ENCODE peak calls at places on chromosomes 2 and 18, in nine cellular contexts. U is Karpas-422, Q is GM04504, X is Peyer's patch, N is GM04503, L is HTR-8/SVneo, T is heart right ventricle, V is mammary epithelial cell, D is chondrocyte. P is an unnamed sample.

GRCh38 chr18:12552884-12553242 is 105.0 kb downstream of the SPIRE1 start:
- DNase-seq in Q (no peak), U (no peak), X (no peak), T (no peak), N (no peak), L (no peak), D (no peak), V (peak), P (peak)

GRCh38 chr18:38033282-38033681 is 467.7 kb upstream of the CELF4 start:
- DNase-seq in V (peak), X (no peak), T (no peak), L (no peak), U (no peak), N (no peak), D (no peak), Q (no peak), P (peak)

GRCh38 chr2:27250652-27251379 is 12.0 kb downstream of the SLC30A3 start:
- DNase-seq in U (no peak), Q (no peak), T (no peak), V (no peak), N (no peak), X (no peak), D (peak), L (no peak), P (no peak)

GRCh38 chr18:49022311-49023280 is 71.8 kb upstream of the SMAD7 start:
- DNase-seq in D (peak), N (no peak), U (no peak), L (no peak), V (no peak), X (no peak), T (no peak), Q (no peak), P (no peak)

GRCh38 chr18:48946329-48946835 is 4.4 kb downstream of the SMAD7 start:
- DNase-seq in Q (peak), U (no peak), V (peak), N (no peak), D (no peak), X (no peak), L (no peak), T (no peak), P (peak)

GRCh38 chr2:35830833-35831232 is 524.7 kb upstream of the CRIM1 start:
- DNase-seq in V (no peak), X (no peak), L (no peak), D (no peak), Q (no peak), U (no peak), N (no peak), T (no peak), P (peak)

GRCh38 chr2:181781082-181781786 is 100.9 kb upstream of the NEUROD1 start:
- DNase-seq in T (no peak), Q (no peak), U (peak), X (peak), L (no peak), N (no peak), V (no peak), D (no peak), P (no peak)

GRCh38 chr18:7479756-7480155 is 87.4 kb upstream of the PTPRM start:
- DNase-seq in V (no peak), N (no peak), L (no peak), X (no peak), D (no peak), T (no peak), Q (no peak), U (no peak), P (peak)

GRCh38 chr2:110865188-110865587 is 132.8 kb downstream of the ACOXL start:
- DNase-seq in X (peak), V (no peak), T (no peak), U (no peak), D (no peak), L (no peak), Q (no peak), N (no peak), P (no peak)

GRCh38 chr2:102137138-102137537 is 5.4 kb upstream of the IL1R1 start:
- DNase-seq in V (peak), X (no peak), T (no peak), L (no peak), U (no peak), D (no peak), N (no peak), Q (no peak), P (peak)

GRCh38 chr2:3606370-3607124 is 11.6 kb downstream of the COLEC11 start:
- DNase-seq in Q (no peak), V (no peak), T (no peak), L (no peak), D (peak), X (no peak), U (no peak), N (no peak), P (no peak)

GRCh38 chr2:26591619-26592505 is 49.3 kb downstream of the CIB4 start:
- DNase-seq in L (no peak), D (peak), X (peak), V (peak), U (no peak), Q (no peak), T (no peak), N (no peak), P (no peak)

GRCh38 chr2:79292936-79293335 is 133.4 kb upstream of the REG3A start:
- DNase-seq in L (no peak), X (no peak), V (no peak), U (no peak), T (no peak), Q (no peak), D (no peak), N (no peak), P (no peak)

GRCh38 chr18:35172009-35172408 is 68.8 kb upstream of the ZNF397 start:
- DNase-seq in V (no peak), X (no peak), Q (no peak), T (no peak), D (no peak), U (no peak), L (no peak), N (no peak), P (no peak)

GRCh38 chr2:158102446-158102845 is 770 bp downstream of the UPP2 start:
- DNase-seq in N (no peak), Q (no peak), V (peak), U (no peak), X (no peak), D (no peak), T (no peak), L (no peak), P (peak)

GRCh38 chr2:220847006-220847405 is 725.1 kb downstream of the EPHA4 start:
- DNase-seq in D (no peak), L (no peak), X (no peak), T (no peak), N (no peak), U (no peak), V (no peak), Q (no peak), P (no peak)

GRCh38 chr2:96550787-96551604 is 14.4 kb downstream of the ARID5A start:
- DNase-seq in L (no peak), D (peak), U (no peak), X (no peak), T (no peak), V (no peak), N (no peak), Q (no peak), P (no peak)

GRCh38 chr2:126656311-126657145 is 570 bp downstream of the GYPC start:
- DNase-seq in Q (no peak), T (peak), D (no peak), N (no peak), U (peak), L (peak), X (peak), V (no peak), P (no peak)

GRCh38 chr18:46716336-46716735 is 40.5 kb downstream of the ST8SIA5 start:
- DNase-seq in T (no peak), U (no peak), N (no peak), V (no peak), D (no peak), X (no peak), Q (no peak), L (no peak), P (no peak)

GRCh38 chr2:17621781-17622180 is 81.3 kb downstream of the VSNL1 start:
- DNase-seq in X (no peak), L (no peak), N (no peak), Q (no peak), U (no peak), V (peak), T (no peak), D (no peak), P (peak)